ENCODE peak calls at places on chromosomes 11 and 22, in seven cellular contexts. One of them, this sample, is unnamed.

GRCh38 chr11:35953081-35953480 is 9.2 kb downstream of the LDLRAD3 start:
- DNase-seq in fibroblast of lung: no peak
- DNase-seq in CD4-positive, alpha-beta memory T cell: no peak
- DNase-seq in kidney: peak; percentile 75
- DNase-seq in cardiac muscle cell: no peak
- DNase-seq in IMR-90: no peak
- DNase-seq in HCT116: no peak
- DNase-seq in this sample: peak; percentile 84

GRCh38 chr11:15730617-15731385 is 616.1 kb downstream of the INSC start:
- DNase-seq in fibroblast of lung: no peak
- DNase-seq in CD4-positive, alpha-beta memory T cell: no peak
- DNase-seq in kidney: no peak
- DNase-seq in cardiac muscle cell: no peak
- DNase-seq in IMR-90: no peak
- DNase-seq in HCT116: no peak
- DNase-seq in this sample: no peak

GRCh38 chr11:8293171-8293570 is 29.5 kb upstream of the LMO1 start:
- DNase-seq in fibroblast of lung: no peak
- DNase-seq in CD4-positive, alpha-beta memory T cell: no peak
- DNase-seq in kidney: no peak
- DNase-seq in cardiac muscle cell: no peak
- DNase-seq in IMR-90: no peak
- DNase-seq in HCT116: no peak
- DNase-seq in this sample: no peak

GRCh38 chr11:45732343-45732742 is 66.9 kb upstream of the CHST1 start:
- DNase-seq in fibroblast of lung: no peak
- DNase-seq in CD4-positive, alpha-beta memory T cell: no peak
- DNase-seq in kidney: no peak
- DNase-seq in cardiac muscle cell: no peak
- DNase-seq in IMR-90: no peak
- DNase-seq in HCT116: no peak
- DNase-seq in this sample: no peak

GRCh38 chr22:30717331-30717921 is 22.8 kb downstream of the OSBP2 start:
- DNase-seq in fibroblast of lung: peak; percentile 78
- DNase-seq in CD4-positive, alpha-beta memory T cell: no peak
- DNase-seq in kidney: no peak
- DNase-seq in cardiac muscle cell: no peak
- DNase-seq in IMR-90: peak; percentile 90
- DNase-seq in HCT116: peak; percentile 54
- DNase-seq in this sample: peak; percentile 50

GRCh38 chr11:94767292-94767690 is 865 bp upstream of the AMOTL1 start:
- DNase-seq in fibroblast of lung: no peak
- DNase-seq in CD4-positive, alpha-beta memory T cell: no peak
- DNase-seq in kidney: no peak
- DNase-seq in cardiac muscle cell: no peak
- DNase-seq in IMR-90: no peak
- DNase-seq in HCT116: no peak
- DNase-seq in this sample: no peak

GRCh38 chr11:13781153-13781552 is 112.7 kb downstream of the FAR1 start:
- DNase-seq in fibroblast of lung: no peak
- DNase-seq in CD4-positive, alpha-beta memory T cell: no peak
- DNase-seq in kidney: no peak
- DNase-seq in cardiac muscle cell: no peak
- DNase-seq in IMR-90: no peak
- DNase-seq in HCT116: no peak
- DNase-seq in this sample: no peak

GRCh38 chr22:23376256-23376655 is 195.9 kb downstream of the BCR start:
- DNase-seq in fibroblast of lung: no peak
- DNase-seq in CD4-positive, alpha-beta memory T cell: no peak
- DNase-seq in kidney: no peak
- DNase-seq in cardiac muscle cell: no peak
- DNase-seq in IMR-90: no peak
- DNase-seq in HCT116: peak; percentile 33
- DNase-seq in this sample: peak; percentile 58

GRCh38 chr11:35564246-35564595 is 38.8 kb upstream of the PAMR1 start:
- DNase-seq in fibroblast of lung: no peak
- DNase-seq in CD4-positive, alpha-beta memory T cell: no peak
- DNase-seq in kidney: no peak
- DNase-seq in cardiac muscle cell: no peak
- DNase-seq in IMR-90: no peak
- DNase-seq in HCT116: no peak
- DNase-seq in this sample: no peak

GRCh38 chr11:16252373-16252772 is 104.0 kb downstream of the SOX6 start:
- DNase-seq in fibroblast of lung: peak; percentile 2
- DNase-seq in CD4-positive, alpha-beta memory T cell: no peak
- DNase-seq in kidney: no peak
- DNase-seq in cardiac muscle cell: peak; percentile 3
- DNase-seq in IMR-90: peak; percentile 23
- DNase-seq in HCT116: no peak
- DNase-seq in this sample: no peak

GRCh38 chr22:23243006-23243573 is 62.8 kb downstream of the BCR start:
- DNase-seq in fibroblast of lung: no peak
- DNase-seq in CD4-positive, alpha-beta memory T cell: peak; percentile 80
- DNase-seq in kidney: no peak
- DNase-seq in cardiac muscle cell: peak; percentile 54
- DNase-seq in IMR-90: no peak
- DNase-seq in HCT116: no peak
- DNase-seq in this sample: no peak

GRCh38 chr11:128709402-128709801 is 15.5 kb downstream of the FLI1 start:
- DNase-seq in fibroblast of lung: peak; percentile 70
- DNase-seq in CD4-positive, alpha-beta memory T cell: no peak
- DNase-seq in kidney: no peak
- DNase-seq in cardiac muscle cell: no peak
- DNase-seq in IMR-90: peak; percentile 98
- DNase-seq in HCT116: no peak
- DNase-seq in this sample: no peak

GRCh38 chr22:27329471-27329870 is 472.1 kb downstream of the MN1 start:
- DNase-seq in fibroblast of lung: no peak
- DNase-seq in CD4-positive, alpha-beta memory T cell: no peak
- DNase-seq in kidney: no peak
- DNase-seq in cardiac muscle cell: peak; percentile 36
- DNase-seq in IMR-90: no peak
- DNase-seq in HCT116: no peak
- DNase-seq in this sample: no peak

GRCh38 chr11:70836071-70836470 is 416.3 kb downstream of the SHANK2 start:
- DNase-seq in fibroblast of lung: no peak
- DNase-seq in CD4-positive, alpha-beta memory T cell: no peak
- DNase-seq in kidney: peak; percentile 49
- DNase-seq in cardiac muscle cell: no peak
- DNase-seq in IMR-90: no peak
- DNase-seq in HCT116: no peak
- DNase-seq in this sample: no peak

GRCh38 chr11:108943853-108944252 is 279.0 kb downstream of the DDX10 start:
- DNase-seq in fibroblast of lung: no peak
- DNase-seq in CD4-positive, alpha-beta memory T cell: no peak
- DNase-seq in kidney: no peak
- DNase-seq in cardiac muscle cell: no peak
- DNase-seq in IMR-90: no peak
- DNase-seq in HCT116: no peak
- DNase-seq in this sample: no peak

GRCh38 chr11:62497132-62497915 is 49.3 kb downstream of the AHNAK start:
- DNase-seq in fibroblast of lung: peak; percentile 66
- DNase-seq in CD4-positive, alpha-beta memory T cell: no peak
- DNase-seq in kidney: no peak
- DNase-seq in cardiac muscle cell: no peak
- DNase-seq in IMR-90: peak; percentile 81
- DNase-seq in HCT116: peak; percentile 74
- DNase-seq in this sample: no peak

GRCh38 chr11:47389577-47390072 is 11.3 kb upstream of the SPI1 start:
- DNase-seq in fibroblast of lung: no peak
- DNase-seq in CD4-positive, alpha-beta memory T cell: no peak
- DNase-seq in kidney: no peak
- DNase-seq in cardiac muscle cell: no peak
- DNase-seq in IMR-90: no peak
- DNase-seq in HCT116: no peak
- DNase-seq in this sample: no peak

GRCh38 chr11:47390084-47390760 is 11.9 kb upstream of the SPI1 start:
- DNase-seq in fibroblast of lung: no peak
- DNase-seq in CD4-positive, alpha-beta memory T cell: no peak
- DNase-seq in kidney: peak; percentile 29
- DNase-seq in cardiac muscle cell: no peak
- DNase-seq in IMR-90: no peak
- DNase-seq in HCT116: no peak
- DNase-seq in this sample: no peak

GRCh38 chr11:47387944-47388696 is 9.8 kb upstream of the SPI1 start:
- DNase-seq in fibroblast of lung: no peak
- DNase-seq in CD4-positive, alpha-beta memory T cell: no peak
- DNase-seq in kidney: no peak
- DNase-seq in cardiac muscle cell: no peak
- DNase-seq in IMR-90: no peak
- DNase-seq in HCT116: no peak
- DNase-seq in this sample: no peak

GRCh38 chr11:47391077-47391583 is 12.8 kb upstream of the SPI1 start:
- DNase-seq in fibroblast of lung: no peak
- DNase-seq in CD4-positive, alpha-beta memory T cell: no peak
- DNase-seq in kidney: peak; percentile 74
- DNase-seq in cardiac muscle cell: no peak
- DNase-seq in IMR-90: no peak
- DNase-seq in HCT116: no peak
- DNase-seq in this sample: peak; percentile 74

GRCh38 chr11:47388697-47389576 is 10.6 kb upstream of the SPI1 start:
- DNase-seq in fibroblast of lung: no peak
- DNase-seq in CD4-positive, alpha-beta memory T cell: no peak
- DNase-seq in kidney: no peak
- DNase-seq in cardiac muscle cell: no peak
- DNase-seq in IMR-90: no peak
- DNase-seq in HCT116: no peak
- DNase-seq in this sample: peak; percentile 64
- H3K4me1 ChIP-seq in fibroblast of lung: peaks cover 4% of the 10 kb centered on the region
- H3K4me1 ChIP-seq in CD4-positive, alpha-beta memory T cell: peaks cover 38% of the 10 kb centered on the region
- H3K4me1 ChIP-seq in kidney: no peaks in the 10 kb centered on the region
- H3K4me1 ChIP-seq in cardiac muscle cell: peaks cover 15% of the 10 kb centered on the region
- H3K4me1 ChIP-seq in IMR-90: peaks cover 8% of the 10 kb centered on the region
- H3K4me1 ChIP-seq in HCT116: no peaks in the 10 kb centered on the region
- H3K4me1 ChIP-seq in this sample: peaks cover 21% of the 10 kb centered on the region

DNA sequence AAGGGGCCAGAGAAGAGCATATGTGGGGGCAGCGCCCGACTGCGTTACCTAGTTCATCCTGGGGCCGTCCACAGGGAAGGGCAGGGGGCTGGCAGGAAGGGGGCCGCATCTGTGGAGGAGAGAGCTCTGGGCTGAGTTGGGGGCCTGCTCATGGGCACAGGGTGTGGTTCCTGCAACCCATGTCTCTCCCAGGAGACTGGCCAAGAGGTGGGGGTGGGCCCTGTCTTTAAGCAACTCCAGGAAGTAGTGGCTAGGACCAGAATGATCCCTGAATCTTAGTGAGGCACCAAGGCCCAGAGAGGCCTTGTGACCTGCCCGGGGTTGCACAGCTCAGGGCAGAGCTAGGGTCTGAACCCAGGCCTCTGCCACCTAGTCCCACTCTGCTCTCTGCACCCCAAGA is 21.9 kb downstream of the CSNK1E start:
- DNase-seq in fibroblast of lung: no peak
- DNase-seq in CD4-positive, alpha-beta memory T cell: no peak
- DNase-seq in kidney: no peak
- DNase-seq in cardiac muscle cell: no peak
- DNase-seq in IMR-90: no peak
- DNase-seq in HCT116: no peak
- DNase-seq in this sample: no peak
- H3K27ac ChIP-seq in fibroblast of lung: no peak overlapping the region
- H3K27ac ChIP-seq in CD4-positive, alpha-beta memory T cell: no peak overlapping the region
- H3K27ac ChIP-seq in kidney: no peak overlapping the region
- H3K27ac ChIP-seq in cardiac muscle cell: no peak overlapping the region
- H3K27ac ChIP-seq in IMR-90: no peak overlapping the region
- H3K27ac ChIP-seq in HCT116: no peak overlapping the region
- H3K27ac ChIP-seq in this sample: peak overlapping the region; percentile 9

DNA sequence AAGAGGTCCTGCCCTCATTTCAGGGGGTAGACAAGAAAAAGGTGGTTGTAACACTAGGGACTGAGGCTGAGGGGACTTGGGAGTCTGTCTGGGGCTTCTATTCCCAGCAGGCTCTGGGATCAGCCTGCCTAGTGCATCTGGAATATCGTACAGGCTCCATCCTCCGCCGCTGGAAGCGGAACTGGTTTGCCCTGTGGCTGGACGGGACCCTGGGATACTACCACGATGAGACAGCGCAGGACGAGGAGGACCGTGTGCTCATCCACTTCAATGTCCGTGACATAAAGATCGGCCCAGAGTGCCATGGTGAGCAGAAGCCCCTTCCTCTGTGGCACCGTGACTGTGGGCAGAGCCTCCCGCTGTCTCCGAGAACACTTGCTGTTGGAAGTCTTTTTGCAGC is 4.0 kb downstream of the PLEKHB1 start:
- DNase-seq in fibroblast of lung: no peak
- DNase-seq in CD4-positive, alpha-beta memory T cell: no peak
- DNase-seq in kidney: no peak
- DNase-seq in cardiac muscle cell: no peak
- DNase-seq in IMR-90: no peak
- DNase-seq in HCT116: no peak
- DNase-seq in this sample: no peak
- H3K4me1 ChIP-seq in fibroblast of lung: no peaks in the 10 kb centered on the region
- H3K4me1 ChIP-seq in CD4-positive, alpha-beta memory T cell: peaks cover 8% of the 10 kb centered on the region
- H3K4me1 ChIP-seq in kidney: peaks cover 4% of the 10 kb centered on the region
- H3K4me1 ChIP-seq in cardiac muscle cell: no peaks in the 10 kb centered on the region
- H3K4me1 ChIP-seq in IMR-90: peaks cover 2% of the 10 kb centered on the region
- H3K4me1 ChIP-seq in HCT116: peaks cover 20% of the 10 kb centered on the region
- H3K4me1 ChIP-seq in this sample: peaks cover 21% of the 10 kb centered on the region

DNA sequence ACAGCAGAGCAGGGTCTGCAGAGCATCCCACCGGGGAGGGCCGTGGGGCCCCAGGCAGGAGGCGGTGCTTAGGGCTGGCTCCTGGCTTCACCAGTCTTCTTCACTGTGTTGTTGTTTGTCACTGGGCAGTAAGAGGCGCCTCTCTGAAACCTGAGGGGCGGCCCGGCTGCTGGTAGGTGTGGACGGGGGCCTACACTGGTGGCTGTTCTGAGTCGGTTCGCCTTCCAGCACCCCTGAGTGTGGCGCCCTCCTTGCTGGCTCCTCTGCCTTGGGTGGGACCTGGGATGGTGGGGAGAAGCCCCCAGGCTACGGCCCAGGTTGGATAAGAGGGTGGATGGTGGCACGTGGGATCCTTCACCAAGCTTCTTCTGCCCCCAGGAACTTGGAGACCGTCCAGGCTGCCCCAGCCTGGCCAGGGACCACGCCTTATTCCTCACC is 10.4 kb upstream of the GRAMD4 start:
- DNase-seq in fibroblast of lung: no peak
- DNase-seq in CD4-positive, alpha-beta memory T cell: no peak
- DNase-seq in kidney: peak; percentile 78
- DNase-seq in cardiac muscle cell: no peak
- DNase-seq in IMR-90: no peak
- DNase-seq in HCT116: no peak
- DNase-seq in this sample: no peak
- H3K27ac ChIP-seq in fibroblast of lung: no peak overlapping the region
- H3K27ac ChIP-seq in CD4-positive, alpha-beta memory T cell: no peak overlapping the region
- H3K27ac ChIP-seq in kidney: no peak overlapping the region
- H3K27ac ChIP-seq in cardiac muscle cell: peak overlapping the region; percentile 18
- H3K27ac ChIP-seq in IMR-90: no peak overlapping the region
- H3K27ac ChIP-seq in HCT116: no peak overlapping the region
- H3K27ac ChIP-seq in this sample: no peak overlapping the region